ENCODE peak calls at places on chromosome 9, in ten cellular contexts. One of them, this sample, is unnamed.
A peak's percentile ranks its signal among the peaks of the same experiment; 100 is the strongest.

GRCh38 chr9:78127271-78128225 is 95.9 kb upstream of the GNAQ start:
- DNase-seq in fibroblast of mammary gland: no peak
- DNase-seq in stimulated activated effector memory CD8-positive, alpha-beta T cell treated with anti-CD3 and anti-CD28 coated beads, Interleukin-12 subunit alpha, Interleukin-12 subunit beta, amount 100 ng/mL, for 72 hours: no peak
- DNase-seq in RKO: no peak
- DNase-seq in CD8-positive, alpha-beta memory T cell: no peak
- DNase-seq in colonic mucosa: no peak
- DNase-seq in NCI-H1436: no peak
- DNase-seq in lower leg skin: no peak
- DNase-seq in endothelial cell of umbilical vein: no peak
- DNase-seq in AG10803: no peak
- DNase-seq in this sample: no peak

GRCh38 chr9:35923598-35923926 is 14.3 kb downstream of the SPAAR start:
- DNase-seq in fibroblast of mammary gland: no peak
- DNase-seq in stimulated activated effector memory CD8-positive, alpha-beta T cell treated with anti-CD3 and anti-CD28 coated beads, Interleukin-12 subunit alpha, Interleukin-12 subunit beta, amount 100 ng/mL, for 72 hours: no peak
- DNase-seq in RKO: no peak
- DNase-seq in CD8-positive, alpha-beta memory T cell: no peak
- DNase-seq in colonic mucosa: no peak
- DNase-seq in NCI-H1436: no peak
- DNase-seq in lower leg skin: no peak
- DNase-seq in endothelial cell of umbilical vein: no peak
- DNase-seq in AG10803: no peak
- DNase-seq in this sample: no peak

GRCh38 chr9:20070336-20070735 is 281.5 kb upstream of the SLC24A2 start:
- DNase-seq in fibroblast of mammary gland: no peak
- DNase-seq in stimulated activated effector memory CD8-positive, alpha-beta T cell treated with anti-CD3 and anti-CD28 coated beads, Interleukin-12 subunit alpha, Interleukin-12 subunit beta, amount 100 ng/mL, for 72 hours: no peak
- DNase-seq in RKO: no peak
- DNase-seq in CD8-positive, alpha-beta memory T cell: no peak
- DNase-seq in colonic mucosa: no peak
- DNase-seq in NCI-H1436: no peak
- DNase-seq in lower leg skin: no peak
- DNase-seq in endothelial cell of umbilical vein: no peak
- DNase-seq in AG10803: no peak
- DNase-seq in this sample: no peak

GRCh38 chr9:130707225-130707976 is 13.8 kb downstream of the EXOSC2 start:
- DNase-seq in fibroblast of mammary gland: peak; percentile 76
- DNase-seq in stimulated activated effector memory CD8-positive, alpha-beta T cell treated with anti-CD3 and anti-CD28 coated beads, Interleukin-12 subunit alpha, Interleukin-12 subunit beta, amount 100 ng/mL, for 72 hours: peak; percentile 52
- DNase-seq in RKO: peak; percentile 88
- DNase-seq in CD8-positive, alpha-beta memory T cell: peak; percentile 58
- DNase-seq in colonic mucosa: peak; percentile 70
- DNase-seq in NCI-H1436: peak; percentile 73
- DNase-seq in lower leg skin: peak; percentile 89
- DNase-seq in endothelial cell of umbilical vein: peak; percentile 65
- DNase-seq in AG10803: peak; percentile 70
- DNase-seq in this sample: peak; percentile 36

GRCh38 chr9:82022121-82022520 is 33.5 kb downstream of the SPATA31D1 start:
- DNase-seq in fibroblast of mammary gland: peak; percentile 40
- DNase-seq in stimulated activated effector memory CD8-positive, alpha-beta T cell treated with anti-CD3 and anti-CD28 coated beads, Interleukin-12 subunit alpha, Interleukin-12 subunit beta, amount 100 ng/mL, for 72 hours: no peak
- DNase-seq in RKO: no peak
- DNase-seq in CD8-positive, alpha-beta memory T cell: no peak
- DNase-seq in colonic mucosa: no peak
- DNase-seq in NCI-H1436: no peak
- DNase-seq in lower leg skin: no peak
- DNase-seq in endothelial cell of umbilical vein: no peak
- DNase-seq in AG10803: peak; percentile 47
- DNase-seq in this sample: no peak

GRCh38 chr9:107953556-107954158 is 464.1 kb upstream of the KLF4 start:
- DNase-seq in fibroblast of mammary gland: no peak
- DNase-seq in stimulated activated effector memory CD8-positive, alpha-beta T cell treated with anti-CD3 and anti-CD28 coated beads, Interleukin-12 subunit alpha, Interleukin-12 subunit beta, amount 100 ng/mL, for 72 hours: no peak
- DNase-seq in RKO: no peak
- DNase-seq in CD8-positive, alpha-beta memory T cell: no peak
- DNase-seq in colonic mucosa: no peak
- DNase-seq in NCI-H1436: no peak
- DNase-seq in lower leg skin: no peak
- DNase-seq in endothelial cell of umbilical vein: no peak
- DNase-seq in AG10803: no peak
- DNase-seq in this sample: no peak

GRCh38 chr9:93667006-93667405 is 90.6 kb downstream of the PHF2 start:
- DNase-seq in fibroblast of mammary gland: no peak
- DNase-seq in stimulated activated effector memory CD8-positive, alpha-beta T cell treated with anti-CD3 and anti-CD28 coated beads, Interleukin-12 subunit alpha, Interleukin-12 subunit beta, amount 100 ng/mL, for 72 hours: no peak
- DNase-seq in RKO: no peak
- DNase-seq in CD8-positive, alpha-beta memory T cell: no peak
- DNase-seq in colonic mucosa: no peak
- DNase-seq in NCI-H1436: no peak
- DNase-seq in lower leg skin: peak; percentile 83
- DNase-seq in endothelial cell of umbilical vein: no peak
- DNase-seq in AG10803: no peak
- DNase-seq in this sample: no peak

GRCh38 chr9:133155156-133155555 is 8.6 kb downstream of the GBGT1 start:
- DNase-seq in fibroblast of mammary gland: no peak
- DNase-seq in stimulated activated effector memory CD8-positive, alpha-beta T cell treated with anti-CD3 and anti-CD28 coated beads, Interleukin-12 subunit alpha, Interleukin-12 subunit beta, amount 100 ng/mL, for 72 hours: no peak
- DNase-seq in RKO: no peak
- DNase-seq in CD8-positive, alpha-beta memory T cell: no peak
- DNase-seq in colonic mucosa: peak; percentile 14
- DNase-seq in NCI-H1436: no peak
- DNase-seq in lower leg skin: no peak
- DNase-seq in endothelial cell of umbilical vein: no peak
- DNase-seq in AG10803: no peak
- DNase-seq in this sample: no peak

GRCh38 chr9:34550681-34551270 is 28.0 kb upstream of the ENHO start:
- DNase-seq in fibroblast of mammary gland: no peak
- DNase-seq in stimulated activated effector memory CD8-positive, alpha-beta T cell treated with anti-CD3 and anti-CD28 coated beads, Interleukin-12 subunit alpha, Interleukin-12 subunit beta, amount 100 ng/mL, for 72 hours: no peak
- DNase-seq in RKO: no peak
- DNase-seq in CD8-positive, alpha-beta memory T cell: no peak
- DNase-seq in colonic mucosa: no peak
- DNase-seq in NCI-H1436: no peak
- DNase-seq in lower leg skin: peak; percentile 78
- DNase-seq in endothelial cell of umbilical vein: no peak
- DNase-seq in AG10803: no peak
- DNase-seq in this sample: no peak

GRCh38 chr9:133238851-133239532 is 29.9 kb upstream of the OBP2B start:
- DNase-seq in fibroblast of mammary gland: peak; percentile 53
- DNase-seq in stimulated activated effector memory CD8-positive, alpha-beta T cell treated with anti-CD3 and anti-CD28 coated beads, Interleukin-12 subunit alpha, Interleukin-12 subunit beta, amount 100 ng/mL, for 72 hours: peak; percentile 63
- DNase-seq in RKO: peak; percentile 36
- DNase-seq in CD8-positive, alpha-beta memory T cell: peak; percentile 62
- DNase-seq in colonic mucosa: peak; percentile 88
- DNase-seq in NCI-H1436: no peak
- DNase-seq in lower leg skin: peak; percentile 88
- DNase-seq in endothelial cell of umbilical vein: peak; percentile 51
- DNase-seq in AG10803: peak; percentile 51
- DNase-seq in this sample: peak; percentile 87

GRCh38 chr9:426264-426663 is 211.6 kb downstream of the DOCK8 start:
- DNase-seq in fibroblast of mammary gland: no peak
- DNase-seq in stimulated activated effector memory CD8-positive, alpha-beta T cell treated with anti-CD3 and anti-CD28 coated beads, Interleukin-12 subunit alpha, Interleukin-12 subunit beta, amount 100 ng/mL, for 72 hours: no peak
- DNase-seq in RKO: no peak
- DNase-seq in CD8-positive, alpha-beta memory T cell: no peak
- DNase-seq in colonic mucosa: no peak
- DNase-seq in NCI-H1436: no peak
- DNase-seq in lower leg skin: no peak
- DNase-seq in endothelial cell of umbilical vein: no peak
- DNase-seq in AG10803: no peak
- DNase-seq in this sample: no peak

GRCh38 chr9:109504689-109505088 is 6.6 kb upstream of the PTPN3 start:
- DNase-seq in fibroblast of mammary gland: no peak
- DNase-seq in stimulated activated effector memory CD8-positive, alpha-beta T cell treated with anti-CD3 and anti-CD28 coated beads, Interleukin-12 subunit alpha, Interleukin-12 subunit beta, amount 100 ng/mL, for 72 hours: no peak
- DNase-seq in RKO: no peak
- DNase-seq in CD8-positive, alpha-beta memory T cell: no peak
- DNase-seq in colonic mucosa: no peak
- DNase-seq in NCI-H1436: no peak
- DNase-seq in lower leg skin: no peak
- DNase-seq in endothelial cell of umbilical vein: no peak
- DNase-seq in AG10803: no peak
- DNase-seq in this sample: no peak

GRCh38 chr9:13386935-13387667 is 107.6 kb upstream of the MPDZ start:
- DNase-seq in fibroblast of mammary gland: peak; percentile 97
- DNase-seq in stimulated activated effector memory CD8-positive, alpha-beta T cell treated with anti-CD3 and anti-CD28 coated beads, Interleukin-12 subunit alpha, Interleukin-12 subunit beta, amount 100 ng/mL, for 72 hours: no peak
- DNase-seq in RKO: no peak
- DNase-seq in CD8-positive, alpha-beta memory T cell: no peak
- DNase-seq in colonic mucosa: no peak
- DNase-seq in NCI-H1436: no peak
- DNase-seq in lower leg skin: no peak
- DNase-seq in endothelial cell of umbilical vein: no peak
- DNase-seq in AG10803: peak; percentile 95
- DNase-seq in this sample: no peak

GRCh38 chr9:115653231-115653630 is 500.4 kb upstream of the PAPPA start:
- DNase-seq in fibroblast of mammary gland: peak; percentile 69
- DNase-seq in stimulated activated effector memory CD8-positive, alpha-beta T cell treated with anti-CD3 and anti-CD28 coated beads, Interleukin-12 subunit alpha, Interleukin-12 subunit beta, amount 100 ng/mL, for 72 hours: no peak
- DNase-seq in RKO: no peak
- DNase-seq in CD8-positive, alpha-beta memory T cell: no peak
- DNase-seq in colonic mucosa: no peak
- DNase-seq in NCI-H1436: no peak
- DNase-seq in lower leg skin: no peak
- DNase-seq in endothelial cell of umbilical vein: no peak
- DNase-seq in AG10803: peak; percentile 73
- DNase-seq in this sample: no peak

GRCh38 chr9:138006576-138007233 is 129.1 kb downstream of the CACNA1B start:
- DNase-seq in fibroblast of mammary gland: no peak
- DNase-seq in stimulated activated effector memory CD8-positive, alpha-beta T cell treated with anti-CD3 and anti-CD28 coated beads, Interleukin-12 subunit alpha, Interleukin-12 subunit beta, amount 100 ng/mL, for 72 hours: no peak
- DNase-seq in RKO: no peak
- DNase-seq in CD8-positive, alpha-beta memory T cell: no peak
- DNase-seq in colonic mucosa: no peak
- DNase-seq in NCI-H1436: no peak
- DNase-seq in lower leg skin: peak; percentile 78
- DNase-seq in endothelial cell of umbilical vein: no peak
- DNase-seq in AG10803: no peak
- DNase-seq in this sample: no peak

GRCh38 chr9:137276757-137277328 is 683 bp upstream of the TOR4A start:
- DNase-seq in fibroblast of mammary gland: peak; percentile 51
- DNase-seq in stimulated activated effector memory CD8-positive, alpha-beta T cell treated with anti-CD3 and anti-CD28 coated beads, Interleukin-12 subunit alpha, Interleukin-12 subunit beta, amount 100 ng/mL, for 72 hours: no peak
- DNase-seq in RKO: peak; percentile 70
- DNase-seq in CD8-positive, alpha-beta memory T cell: no peak
- DNase-seq in colonic mucosa: peak; percentile 84
- DNase-seq in NCI-H1436: no peak
- DNase-seq in lower leg skin: peak; percentile 93
- DNase-seq in endothelial cell of umbilical vein: peak; percentile 45
- DNase-seq in AG10803: peak; percentile 37
- DNase-seq in this sample: no peak

GRCh38 chr9:116355153-116355827 is 201.7 kb downstream of the PAPPA start:
- DNase-seq in fibroblast of mammary gland: no peak
- DNase-seq in stimulated activated effector memory CD8-positive, alpha-beta T cell treated with anti-CD3 and anti-CD28 coated beads, Interleukin-12 subunit alpha, Interleukin-12 subunit beta, amount 100 ng/mL, for 72 hours: no peak
- DNase-seq in RKO: no peak
- DNase-seq in CD8-positive, alpha-beta memory T cell: no peak
- DNase-seq in colonic mucosa: no peak
- DNase-seq in NCI-H1436: no peak
- DNase-seq in lower leg skin: no peak
- DNase-seq in endothelial cell of umbilical vein: no peak
- DNase-seq in AG10803: no peak
- DNase-seq in this sample: no peak

GRCh38 chr9:6383551-6384225 is 29.3 kb upstream of the UHRF2 start:
- DNase-seq in fibroblast of mammary gland: peak; percentile 82
- DNase-seq in stimulated activated effector memory CD8-positive, alpha-beta T cell treated with anti-CD3 and anti-CD28 coated beads, Interleukin-12 subunit alpha, Interleukin-12 subunit beta, amount 100 ng/mL, for 72 hours: no peak
- DNase-seq in RKO: no peak
- DNase-seq in CD8-positive, alpha-beta memory T cell: no peak
- DNase-seq in colonic mucosa: no peak
- DNase-seq in NCI-H1436: no peak
- DNase-seq in lower leg skin: no peak
- DNase-seq in endothelial cell of umbilical vein: no peak
- DNase-seq in AG10803: peak; percentile 70
- DNase-seq in this sample: no peak

GRCh38 chr9:80516678-80517077 is 944.9 kb downstream of the TLE4 start:
- DNase-seq in fibroblast of mammary gland: no peak
- DNase-seq in stimulated activated effector memory CD8-positive, alpha-beta T cell treated with anti-CD3 and anti-CD28 coated beads, Interleukin-12 subunit alpha, Interleukin-12 subunit beta, amount 100 ng/mL, for 72 hours: no peak
- DNase-seq in RKO: no peak
- DNase-seq in CD8-positive, alpha-beta memory T cell: no peak
- DNase-seq in colonic mucosa: no peak
- DNase-seq in NCI-H1436: no peak
- DNase-seq in lower leg skin: no peak
- DNase-seq in endothelial cell of umbilical vein: no peak
- DNase-seq in AG10803: no peak
- DNase-seq in this sample: no peak

GRCh38 chr9:135046156-135047025 is 41.1 kb upstream of the OLFM1 start:
- DNase-seq in fibroblast of mammary gland: no peak
- DNase-seq in stimulated activated effector memory CD8-positive, alpha-beta T cell treated with anti-CD3 and anti-CD28 coated beads, Interleukin-12 subunit alpha, Interleukin-12 subunit beta, amount 100 ng/mL, for 72 hours: no peak
- DNase-seq in RKO: no peak
- DNase-seq in CD8-positive, alpha-beta memory T cell: no peak
- DNase-seq in colonic mucosa: no peak
- DNase-seq in NCI-H1436: no peak
- DNase-seq in lower leg skin: peak; percentile 67
- DNase-seq in endothelial cell of umbilical vein: no peak
- DNase-seq in AG10803: no peak
- DNase-seq in this sample: no peak

GRCh38 chr9:92187989-92188714 is 72.9 kb upstream of the SPTLC1 start:
- DNase-seq in fibroblast of mammary gland: no peak
- DNase-seq in stimulated activated effector memory CD8-positive, alpha-beta T cell treated with anti-CD3 and anti-CD28 coated beads, Interleukin-12 subunit alpha, Interleukin-12 subunit beta, amount 100 ng/mL, for 72 hours: no peak
- DNase-seq in RKO: no peak
- DNase-seq in CD8-positive, alpha-beta memory T cell: no peak
- DNase-seq in colonic mucosa: no peak
- DNase-seq in NCI-H1436: no peak
- DNase-seq in lower leg skin: no peak
- DNase-seq in endothelial cell of umbilical vein: no peak
- DNase-seq in AG10803: no peak
- DNase-seq in this sample: no peak

GRCh38 chr9:113577525-113578261 is 114.2 kb downstream of the RGS3 start:
- DNase-seq in fibroblast of mammary gland: peak; percentile 79
- DNase-seq in stimulated activated effector memory CD8-positive, alpha-beta T cell treated with anti-CD3 and anti-CD28 coated beads, Interleukin-12 subunit alpha, Interleukin-12 subunit beta, amount 100 ng/mL, for 72 hours: no peak
- DNase-seq in RKO: no peak
- DNase-seq in CD8-positive, alpha-beta memory T cell: no peak
- DNase-seq in colonic mucosa: no peak
- DNase-seq in NCI-H1436: no peak
- DNase-seq in lower leg skin: no peak
- DNase-seq in endothelial cell of umbilical vein: peak; percentile 44
- DNase-seq in AG10803: peak; percentile 77
- DNase-seq in this sample: no peak

GRCh38 chr9:27351438-27351837 is 54.5 kb upstream of the EQTN start:
- DNase-seq in fibroblast of mammary gland: no peak
- DNase-seq in stimulated activated effector memory CD8-positive, alpha-beta T cell treated with anti-CD3 and anti-CD28 coated beads, Interleukin-12 subunit alpha, Interleukin-12 subunit beta, amount 100 ng/mL, for 72 hours: no peak
- DNase-seq in RKO: no peak
- DNase-seq in CD8-positive, alpha-beta memory T cell: no peak
- DNase-seq in colonic mucosa: no peak
- DNase-seq in NCI-H1436: no peak
- DNase-seq in lower leg skin: no peak
- DNase-seq in endothelial cell of umbilical vein: no peak
- DNase-seq in AG10803: no peak
- DNase-seq in this sample: no peak

GRCh38 chr9:36566813-36567217 is 5.9 kb upstream of the MELK start:
- DNase-seq in fibroblast of mammary gland: peak; percentile 52
- DNase-seq in stimulated activated effector memory CD8-positive, alpha-beta T cell treated with anti-CD3 and anti-CD28 coated beads, Interleukin-12 subunit alpha, Interleukin-12 subunit beta, amount 100 ng/mL, for 72 hours: no peak
- DNase-seq in RKO: peak; percentile 25
- DNase-seq in CD8-positive, alpha-beta memory T cell: no peak
- DNase-seq in colonic mucosa: no peak
- DNase-seq in NCI-H1436: no peak
- DNase-seq in lower leg skin: peak; percentile 90
- DNase-seq in endothelial cell of umbilical vein: peak; percentile 62
- DNase-seq in AG10803: peak; percentile 73
- DNase-seq in this sample: no peak

GRCh38 chr9:3511537-3511936 is 14.3 kb downstream of the RFX3 start:
- DNase-seq in fibroblast of mammary gland: no peak
- DNase-seq in stimulated activated effector memory CD8-positive, alpha-beta T cell treated with anti-CD3 and anti-CD28 coated beads, Interleukin-12 subunit alpha, Interleukin-12 subunit beta, amount 100 ng/mL, for 72 hours: no peak
- DNase-seq in RKO: no peak
- DNase-seq in CD8-positive, alpha-beta memory T cell: no peak
- DNase-seq in colonic mucosa: no peak
- DNase-seq in NCI-H1436: no peak
- DNase-seq in lower leg skin: no peak
- DNase-seq in endothelial cell of umbilical vein: no peak
- DNase-seq in AG10803: no peak
- DNase-seq in this sample: no peak

GRCh38 chr9:108620767-108621166 is 235.0 kb downstream of the ACTL7B start:
- DNase-seq in fibroblast of mammary gland: peak; percentile 25
- DNase-seq in stimulated activated effector memory CD8-positive, alpha-beta T cell treated with anti-CD3 and anti-CD28 coated beads, Interleukin-12 subunit alpha, Interleukin-12 subunit beta, amount 100 ng/mL, for 72 hours: no peak
- DNase-seq in RKO: no peak
- DNase-seq in CD8-positive, alpha-beta memory T cell: no peak
- DNase-seq in colonic mucosa: no peak
- DNase-seq in NCI-H1436: no peak
- DNase-seq in lower leg skin: no peak
- DNase-seq in endothelial cell of umbilical vein: no peak
- DNase-seq in AG10803: peak; percentile 31
- DNase-seq in this sample: no peak

GRCh38 chr9:8660383-8660782 is 860.8 kb upstream of the DMAC1 start:
- DNase-seq in fibroblast of mammary gland: peak; percentile 79
- DNase-seq in stimulated activated effector memory CD8-positive, alpha-beta T cell treated with anti-CD3 and anti-CD28 coated beads, Interleukin-12 subunit alpha, Interleukin-12 subunit beta, amount 100 ng/mL, for 72 hours: no peak
- DNase-seq in RKO: no peak
- DNase-seq in CD8-positive, alpha-beta memory T cell: no peak
- DNase-seq in colonic mucosa: peak; percentile 46
- DNase-seq in NCI-H1436: no peak
- DNase-seq in lower leg skin: no peak
- DNase-seq in endothelial cell of umbilical vein: peak; percentile 20
- DNase-seq in AG10803: no peak
- DNase-seq in this sample: no peak

GRCh38 chr9:68597362-68597997 is 56.8 kb upstream of the TMEM252 start:
- DNase-seq in fibroblast of mammary gland: no peak
- DNase-seq in stimulated activated effector memory CD8-positive, alpha-beta T cell treated with anti-CD3 and anti-CD28 coated beads, Interleukin-12 subunit alpha, Interleukin-12 subunit beta, amount 100 ng/mL, for 72 hours: no peak
- DNase-seq in RKO: no peak
- DNase-seq in CD8-positive, alpha-beta memory T cell: no peak
- DNase-seq in colonic mucosa: no peak
- DNase-seq in NCI-H1436: no peak
- DNase-seq in lower leg skin: no peak
- DNase-seq in endothelial cell of umbilical vein: no peak
- DNase-seq in AG10803: no peak
- DNase-seq in this sample: no peak